ENCODE peak calls at places on chromosome 6, in five cellular contexts. P, S, O, V and W are unnamed samples.

GRCh38 chr6:81547149-81547548 is 205.3 kb downstream of the TENT5A start:
- DNase-seq in S (no peak), P (no peak), O (no peak), V (no peak), W (no peak)

GRCh38 chr6:89139509-89140346 is 6.1 kb upstream of the PM20D2 start:
- DNase-seq in P (no peak), V (no peak), S (no peak), O (no peak), W (no peak)

GRCh38 chr6:25756382-25757354 is 2.1 kb downstream of the SLC17A4 start:
- DNase-seq in O (no peak), P (no peak), V (no peak), S (no peak), W (no peak)

GRCh38 chr6:104226798-104227444 is 632.8 kb downstream of the HACE1 start:
- DNase-seq in S (no peak), V (no peak), P (no peak), O (no peak), W (peak; percentile 26)

GRCh38 chr6:99297415-99297814 is 52.1 kb downstream of the FAXC start:
- DNase-seq in P (no peak), V (no peak), S (no peak), O (no peak), W (no peak)

GRCh38 chr6:136290406-136291010 is 862 bp upstream of the BCLAF1 start:
- DNase-seq in S (peak; percentile 41), V (peak; percentile 70), P (peak; percentile 90), O (peak; percentile 94), W (peak; percentile 78)

GRCh38 chr6:10033223-10033829 is 381.5 kb downstream of the TFAP2A start:
- DNase-seq in O (no peak), P (no peak), V (no peak), S (no peak), W (no peak)

GRCh38 chr6:88492241-88492640 is 326.1 kb upstream of the CNR1 start:
- DNase-seq in P (no peak), S (no peak), O (no peak), V (no peak), W (no peak)

GRCh38 chr6:154307696-154308425 is 48.7 kb downstream of the IPCEF1 start:
- DNase-seq in P (no peak), V (no peak), O (no peak), S (no peak), W (no peak)

GRCh38 chr6:129677634-129678325 is 32.2 kb downstream of the ARHGAP18 start:
- DNase-seq in O (no peak), P (no peak), V (no peak), S (no peak), W (no peak)

GRCh38 chr6:154932562-154933027 is 62.5 kb upstream of the TIAM2 start:
- DNase-seq in V (no peak), P (no peak), S (no peak), O (no peak), W (no peak)

GRCh38 chr6:31723980-31724691 is 963 bp downstream of the MPIG6B start:
- DNase-seq in S (no peak), V (no peak), P (no peak), O (no peak), W (no peak)

GRCh38 chr6:113859349-113860164 is 2.4 kb downstream of the MARCKS start:
- DNase-seq in V (peak; percentile 54), O (peak; percentile 88), S (no peak), P (peak; percentile 39), W (peak; percentile 52)

GRCh38 chr6:4593891-4594445 is 182.2 kb upstream of the CDYL start:
- DNase-seq in O (no peak), P (no peak), V (no peak), S (no peak), W (no peak)

GRCh38 chr6:63579937-63580703 is 7.8 kb downstream of the LOC128125822 start:
- DNase-seq in V (no peak), O (no peak), S (no peak), P (no peak), W (no peak)

GRCh38 chr6:50816115-50816675 is 2.5 kb upstream of the TFAP2B start:
- DNase-seq in V (peak; percentile 87), S (no peak), O (peak; percentile 79), P (peak; percentile 29), W (peak; percentile 76)

GRCh38 chr6:33126101-33126714 is 50.4 kb downstream of the HLA-DPB1 start:
- DNase-seq in P (peak; percentile 24), S (no peak), O (peak; percentile 90), V (peak; percentile 72), W (peak; percentile 76)

GRCh38 chr6:11211235-11211634 is 21.2 kb downstream of the NEDD9 start:
- DNase-seq in S (no peak), P (no peak), V (no peak), O (no peak), W (no peak)

GRCh38 chr6:6694825-6695710 is 106.5 kb downstream of the LY86 start:
- DNase-seq in S (no peak), O (peak; percentile 83), P (no peak), V (no peak), W (peak; percentile 67)

GRCh38 chr6:16108419-16108818 is 20.5 kb upstream of the MYLIP start:
- DNase-seq in O (no peak), V (no peak), S (no peak), P (no peak), W (no peak)

GRCh38 chr6:17305219-17306001 is 24.2 kb downstream of the RBM24 start:
- DNase-seq in P (no peak), V (no peak), O (no peak), S (no peak), W (no peak)

GRCh38 chr6:139112146-139112545 is 22.7 kb upstream of the HECA start:
- DNase-seq in O (no peak), V (no peak), S (no peak), P (no peak), W (no peak)

GRCh38 chr6:72649032-72649984 is 27.4 kb downstream of the KCNQ5 start:
- DNase-seq in O (no peak), V (no peak), S (no peak), P (no peak), W (no peak)

GRCh38 chr6:104908031-104908430 is 48.3 kb upstream of the HACE1 start:
- DNase-seq in S (no peak), P (no peak), V (no peak), O (no peak), W (no peak)

GRCh38 chr6:142414462-142414861 is 112.7 kb downstream of the ADGRG6 start:
- DNase-seq in O (no peak), V (no peak), P (no peak), S (no peak), W (no peak)

GRCh38 chr6:142416179-142416578 is 114.4 kb downstream of the ADGRG6 start:
- DNase-seq in P (no peak), O (no peak), V (no peak), S (no peak), W (no peak)

GRCh38 chr6:142420822-142421221 is 119.0 kb downstream of the ADGRG6 start:
- DNase-seq in V (no peak), O (no peak), S (no peak), P (no peak), W (no peak)

GRCh38 chr6:142419071-142419470 is 117.3 kb downstream of the ADGRG6 start:
- DNase-seq in S (no peak), P (no peak), O (no peak), V (no peak), W (no peak)

DNA sequence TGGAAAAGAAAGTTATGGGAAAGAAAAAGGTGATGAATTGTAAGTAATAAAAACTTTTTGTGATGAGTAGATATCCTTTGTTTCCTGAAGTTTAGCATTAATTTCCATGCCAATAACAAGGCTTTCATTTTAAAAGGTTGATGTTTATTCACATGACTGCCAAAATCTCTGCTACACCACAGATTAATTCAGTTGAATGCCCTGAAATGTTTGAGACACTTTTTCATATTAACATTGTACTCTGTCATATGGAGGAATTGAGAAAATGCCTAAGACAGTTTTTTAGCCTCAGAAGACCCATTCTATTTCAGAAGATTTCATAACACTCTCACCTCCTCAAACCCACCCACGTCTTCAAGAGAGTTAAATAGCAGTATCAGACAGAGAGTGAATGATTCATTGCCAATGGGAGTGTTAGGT is 115.5 kb downstream of the ADGRG6 start:
- DNase-seq in P (no peak), S (no peak), O (no peak), V (no peak), W (no peak)
- H3K4me1 ChIP-seq in P (no peaks in the 10 kb centered on the region), S (no peaks in the 10 kb centered on the region), O (no peaks in the 10 kb centered on the region), V (no peaks in the 10 kb centered on the region), W (no peaks in the 10 kb centered on the region)

GRCh38 chr6:168280020-168280898 is 39.3 kb downstream of the DACT2 start:
- DNase-seq in O (peak; percentile 53), P (no peak), V (no peak), S (no peak), W (no peak)
- H3K4me3 ChIP-seq in O (no peak overlapping the region), P (no peak overlapping the region), V (no peak overlapping the region), S (no peak overlapping the region), W (no peak overlapping the region)

DNA sequence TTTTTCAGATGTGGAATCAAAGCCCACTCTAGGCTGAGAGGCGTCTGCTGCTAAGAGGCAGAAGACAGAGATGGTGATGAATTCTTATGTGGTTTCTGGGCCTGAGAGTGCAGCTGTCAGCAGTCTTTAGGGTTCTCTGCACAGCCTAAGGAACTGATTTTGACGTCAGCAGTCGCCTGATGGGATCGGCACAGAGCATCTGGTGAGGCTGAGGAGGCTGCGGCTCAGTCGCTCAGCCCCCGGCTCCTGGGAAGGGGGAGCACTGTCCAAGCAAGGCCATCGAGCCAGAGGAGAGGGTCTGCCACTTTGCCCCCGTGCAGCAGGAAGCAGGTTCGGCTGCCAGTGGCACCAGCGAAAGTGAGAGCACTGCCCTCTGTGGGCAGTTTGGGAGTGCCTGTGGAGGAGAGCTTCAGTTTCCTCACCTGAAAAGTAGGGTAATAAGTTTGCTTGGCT is 92.5 kb downstream of the TCP11 start:
- DNase-seq in O (no peak), P (no peak), V (no peak), S (no peak), W (no peak)
- TF ChIP-seq CTCF in O (peak; percentile 44), P (no peak), V (no peak), S (no peak), W (no peak)

GRCh38 chr6:44059359-44060342 is 67.6 kb downstream of the MRPL14 start:
- DNase-seq in O (no peak), P (no peak), V (no peak), S (no peak), W (peak; percentile 54)

GRCh38 chr6:44058617-44059358 is 68.5 kb downstream of the MRPL14 start:
- DNase-seq in O (peak; percentile 85), S (no peak), P (peak; percentile 93), V (peak; percentile 86), W (peak; percentile 74)

GRCh38 chr6:44061375-44062104 is 65.7 kb downstream of the MRPL14 start:
- DNase-seq in P (no peak), V (no peak), S (no peak), O (no peak), W (no peak)

GRCh38 chr6:44062105-44062770 is 65.0 kb downstream of the MRPL14 start:
- DNase-seq in V (no peak), P (peak; percentile 40), O (no peak), S (no peak), W (no peak)

DNA sequence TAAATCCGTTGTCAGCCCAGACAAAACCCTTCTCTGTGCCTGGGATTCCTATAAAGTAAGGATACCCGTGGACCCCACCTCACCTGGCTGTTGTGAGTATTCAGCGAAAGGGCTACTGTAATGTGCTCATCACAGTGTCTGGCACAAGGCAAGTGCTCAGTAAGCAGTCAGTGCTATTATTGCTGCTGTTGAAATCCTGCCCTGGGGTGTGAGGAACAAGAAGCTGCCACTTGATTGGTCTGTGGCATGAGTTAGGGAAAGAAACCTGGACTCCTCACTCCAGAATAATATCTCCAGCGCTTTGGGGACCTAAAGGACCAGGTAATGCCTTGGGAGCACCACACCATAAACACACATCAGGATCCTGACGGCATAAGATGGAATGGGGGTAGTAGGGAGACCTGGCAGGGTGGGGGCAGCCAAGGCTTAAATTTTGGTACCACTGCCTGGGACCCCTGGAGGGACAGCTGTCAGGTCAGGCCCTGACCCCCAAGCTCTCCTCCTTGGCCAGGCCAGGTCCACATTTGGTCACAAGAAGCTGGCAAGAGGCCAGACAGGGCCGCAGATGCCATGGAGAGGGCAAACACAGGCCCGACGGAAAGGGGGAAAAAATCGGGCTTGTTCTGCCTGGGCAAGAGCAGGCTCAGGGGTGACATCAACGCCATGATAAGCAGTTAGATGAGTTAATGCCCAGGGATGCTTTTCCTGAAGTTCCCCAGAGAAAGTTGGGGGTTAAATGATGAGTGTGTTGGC is 66.5 kb downstream of the MRPL14 start:
- DNase-seq in P (peak; percentile 66), V (no peak), S (no peak), O (no peak), W (no peak)
- H3K4me1 ChIP-seq in P (peaks cover 44% of the 10 kb centered on the region), V (peaks cover 17% of the 10 kb centered on the region), S (peaks cover 45% of the 10 kb centered on the region), O (peaks cover 14% of the 10 kb centered on the region), W (peaks cover 39% of the 10 kb centered on the region)